ENCODE peak calls at places on chromosomes 11 and 22, in four cellular contexts. I, R, F and O are unnamed samples.

GRCh38 chr11:124463990-124464389 is 18.5 kb upstream of the OR8B8 start:
- DNase-seq in I (no peak), R (no peak), F (no peak), O (no peak)

GRCh38 chr11:45413156-45413833 is 127.2 kb upstream of the SYT13 start:
- DNase-seq in I (no peak), R (no peak), F (no peak), O (no peak)

GRCh38 chr11:129658558-129658882 is 157.1 kb upstream of the TMEM45B start:
- DNase-seq in I (no peak), R (no peak), F (no peak), O (no peak)

GRCh38 chr11:124801014-124801413 is 808 bp upstream of the MSANTD2 start:
- DNase-seq in I (no peak), R (peak), F (peak), O (no peak)

GRCh38 chr22:29994941-29995340 is 85.3 kb upstream of the HORMAD2 start:
- DNase-seq in I (no peak), R (peak), F (no peak), O (no peak)

GRCh38 chr11:19978668-19979518 is 181.4 kb downstream of the DBX1 start:
- DNase-seq in I (peak), R (peak), F (no peak), O (no peak)

GRCh38 chr11:27471588-27472397 is 797 bp downstream of the LGR4 start:
- DNase-seq in I (peak), R (no peak), F (peak), O (no peak)

GRCh38 chr11:102120437-102120935 is 10.2 kb downstream of the YAP1 start:
- DNase-seq in I (peak), R (peak), F (no peak), O (no peak)

GRCh38 chr11:844693-845644 is 2.3 kb downstream of the TSPAN4 start:
- DNase-seq in I (peak), R (peak), F (peak), O (no peak)

GRCh38 chr11:4610258-4610935 is 2.4 kb upstream of the TRIM68 start:
- DNase-seq in I (no peak), R (peak), F (no peak), O (no peak)

GRCh38 chr11:64245401-64245796 is 1.3 kb downstream of the PPP1R14B start:
- DNase-seq in I (no peak), R (peak), F (no peak), O (no peak)

GRCh38 chr11:66317766-66318575 is 1.1 kb upstream of the CD248 start:
- DNase-seq in I (peak), R (peak), F (peak), O (no peak)

GRCh38 chr11:16261836-16262644 is 94.3 kb downstream of the SOX6 start:
- DNase-seq in I (peak), R (no peak), F (no peak), O (no peak)

GRCh38 chr11:33891714-33892327 is at the start of gene LMO2:
- DNase-seq in I (no peak), R (no peak), F (no peak), O (no peak)

GRCh38 chr22:36823177-36823839 is 6.5 kb upstream of the PVALB start:
- DNase-seq in I (no peak), R (peak), F (no peak), O (no peak)

GRCh38 chr11:20355221-20356219 is 8.0 kb upstream of the HTATIP2 start:
- DNase-seq in I (peak), R (peak), F (peak), O (no peak)

GRCh38 chr11:65059959-65060824 is 1.8 kb upstream of the NAALADL1 start:
- DNase-seq in I (no peak), R (no peak), F (no peak), O (no peak)

GRCh38 chr11:35413568-35413967 is 5.8 kb downstream of the SLC1A2 start:
- DNase-seq in I (no peak), R (no peak), F (no peak), O (no peak)

GRCh38 chr22:31139866-31140716 is at the start of gene PLA2G3:
- DNase-seq in I (no peak), R (peak), F (peak), O (no peak)

GRCh38 chr22:31125521-31126117 is 2.9 kb downstream of the INPP5J start:
- DNase-seq in I (no peak), R (no peak), F (no peak), O (no peak)

GRCh38 chr11:113474362-113475159 is 637 bp downstream of the DRD2 start:
- DNase-seq in I (peak), R (peak), F (peak), O (no peak)

GRCh38 chr11:127056338-127056971 is 55.9 kb upstream of the KIRREL3 start:
- DNase-seq in I (no peak), R (peak), F (peak), O (no peak)

GRCh38 chr11:73236879-73237278 is 18.8 kb downstream of the P2RY2 start:
- DNase-seq in I (peak), R (peak), F (peak), O (no peak)